ENCODE peak calls at places on chromosome 22, in four cellular contexts. P is body of pancreas, N is AG10803, L is endothelial cell. K is an unnamed sample.

GRCh38 chr22:50184541-50185383 is 951 bp upstream of the TRABD start:
- DNase-seq in N (no peak), L (no peak), P (peak), K (no peak)

GRCh38 chr22:36397081-36397766 is 9.5 kb upstream of the MYH9 start:
- DNase-seq in P (no peak), L (no peak), N (peak), K (peak)

GRCh38 chr22:28015056-28015445 is 96.0 kb upstream of the PITPNB start:
- DNase-seq in P (peak), L (no peak), N (no peak), K (no peak)

GRCh38 chr22:31103899-31104694 is 3.3 kb downstream of the SELENOM start:
- DNase-seq in L (no peak), N (no peak), P (no peak), K (no peak)

GRCh38 chr22:48703265-48703941 is 1124.3 kb downstream of the BRD1 start:
- DNase-seq in L (no peak), P (no peak), N (no peak), K (no peak)

GRCh38 chr22:30885591-30885990 is 83.0 kb downstream of the MORC2 start:
- DNase-seq in P (no peak), N (no peak), L (no peak), K (no peak)

GRCh38 chr22:20524004-20524481 is 16.6 kb downstream of the MED15 start:
- DNase-seq in P (no peak), L (no peak), N (peak), K (no peak)

GRCh38 chr22:25564979-25565677 is 653 bp downstream of the GRK3 start:
- DNase-seq in L (no peak), N (no peak), P (peak), K (peak)

GRCh38 chr22:37019309-37020191 is at the start of the genes MPST and TST:
- DNase-seq in P (peak), N (peak), L (peak), K (peak)

GRCh38 chr22:32528984-32529982 is 54.7 kb downstream of the FBXO7 start:
- DNase-seq in N (peak), P (peak), L (peak), K (peak)

GRCh38 chr22:36385491-36386350 is 2.0 kb downstream of the MYH9 start:
- DNase-seq in P (peak), N (peak), L (no peak), K (peak)

GRCh38 chr22:36828815-36829214 is 12.0 kb upstream of the PVALB start:
- DNase-seq in P (no peak), N (no peak), L (no peak), K (no peak)

GRCh38 chr22:23163665-23164064 is 16.6 kb upstream of the BCR start:
- DNase-seq in N (peak), P (peak), L (no peak), K (no peak)

GRCh38 chr22:21921729-21922128 is 30.9 kb downstream of the PPM1F start:
- DNase-seq in P (peak), L (no peak), N (peak), K (no peak)

GRCh38 chr22:44576311-44577260 is 78.6 kb upstream of the RTL6 start:
- DNase-seq in L (no peak), N (no peak), P (no peak), K (no peak)

GRCh38 chr22:44133161-44133560 is 47.6 kb upstream of the PARVG start:
- DNase-seq in L (no peak), N (no peak), P (no peak), K (no peak)

GRCh38 chr22:24189249-24190158 is 8.2 kb downstream of the SUSD2 start:
- DNase-seq in P (peak), L (peak), N (peak), K (peak)

GRCh38 chr22:27139935-27140493 is 482.6 kb downstream of the MIAT start:
- DNase-seq in N (peak), L (no peak), P (no peak), K (no peak)

GRCh38 chr22:40463017-40463631 is 92.7 kb downstream of the SGSM3 start:
- DNase-seq in L (no peak), P (no peak), N (no peak), K (no peak)

GRCh38 chr22:20741634-20742581 is 32.0 kb upstream of the SERPIND1 start:
- DNase-seq in P (peak), N (peak), L (peak), K (peak)

GRCh38 chr22:24512043-24512442 is 16.9 kb downstream of the UPB1 start:
- DNase-seq in P (no peak), N (no peak), L (no peak), K (no peak)

GRCh38 chr22:31681625-31682345 is 19.8 kb upstream of the PISD start:
- DNase-seq in P (no peak), N (peak), L (no peak), K (no peak)

GRCh38 chr22:44669725-44670027 is 32.3 kb upstream of the PRR5 start:
- DNase-seq in N (peak), L (peak), P (no peak), K (no peak)

GRCh38 chr22:19579880-19580279 is 55.7 kb upstream of the CLDN5 start:
- DNase-seq in L (peak), P (no peak), N (no peak), K (no peak)

GRCh38 chr22:25235547-25236290 is 16.3 kb downstream of the CRYBB2 start:
- DNase-seq in N (peak), L (peak), P (peak), K (peak)

GRCh38 chr22:50737728-50738648 is at the start of gene ACR:
- DNase-seq in N (no peak), P (peak), L (peak), K (no peak)

GRCh38 chr22:31917227-31917921 is 27.0 kb upstream of the YWHAH start:
- DNase-seq in P (no peak), N (no peak), L (no peak), K (no peak)

GRCh38 chr22:33652596-33652995 is 267.7 kb downstream of the LARGE1 start:
- DNase-seq in L (no peak), P (no peak), N (no peak), K (no peak)

GRCh38 chr22:44915441-44915840 is 94.4 kb downstream of the PHF21B start:
- DNase-seq in N (no peak), P (no peak), L (no peak), K (no peak)

GRCh38 chr22:44405661-44406060 is 92.4 kb downstream of the RTL6 start:
- DNase-seq in L (no peak), P (peak), N (no peak), K (no peak)

GRCh38 chr22:32044913-32045312 is 1.9 kb downstream of the SLC5A1 start:
- DNase-seq in N (peak), L (no peak), P (peak), K (peak)

GRCh38 chr22:43923191-43923590 is 414 bp upstream of the PNPLA3 start:
- DNase-seq in L (no peak), N (no peak), P (no peak), K (no peak)

GRCh38 chr22:35551549-35552177 is 11.0 kb downstream of the RASD2 start:
- DNase-seq in L (no peak), N (no peak), P (no peak), K (no peak)

GRCh38 chr22:49930596-49931412 is 12.4 kb downstream of the CRELD2 start:
- DNase-seq in N (peak), L (peak), P (peak), K (peak)

GRCh38 chr22:44214187-44214586 is 33.5 kb downstream of the PARVG start:
- DNase-seq in L (no peak), P (no peak), N (no peak), K (no peak)

GRCh38 chr22:38853149-38853548 is 9.3 kb upstream of the NPTXR start:
- DNase-seq in L (no peak), N (no peak), P (no peak), K (no peak)

GRCh38 chr22:38850941-38851849 is 7.4 kb upstream of the NPTXR start:
- DNase-seq in N (peak), P (no peak), L (no peak), K (no peak)

GRCh38 chr22:38850399-38850798 is 6.6 kb upstream of the NPTXR start:
- DNase-seq in N (no peak), P (no peak), L (no peak), K (no peak)

GRCh38 chr22:38852522-38852921 is 8.7 kb upstream of the NPTXR start:
- DNase-seq in P (no peak), N (no peak), L (no peak), K (no peak)

GRCh38 chr22:38849816-38850215 is 6.0 kb upstream of the NPTXR start:
- DNase-seq in N (no peak), L (no peak), P (no peak), K (no peak)
- TF ChIP-seq CTCF in N (no peak), L (no peak), P (no peak), K (no peak)

GRCh38 chr22:46035380-46035741 is 58.4 kb upstream of the WNT7B start:
- DNase-seq in P (no peak), N (no peak), L (no peak), K (no peak)

GRCh38 chr22:46038174-46038487 is 61.2 kb upstream of the WNT7B start:
- DNase-seq in P (no peak), N (no peak), L (no peak), K (no peak)

GRCh38 chr22:46038516-46039430 is 61.8 kb upstream of the WNT7B start:
- DNase-seq in L (no peak), P (peak), N (no peak), K (no peak)

GRCh38 chr22:46035742-46036557 is 59.0 kb upstream of the WNT7B start:
- DNase-seq in P (peak), L (peak), N (peak), K (peak)

GRCh38 chr22:46036558-46037408 is 59.8 kb upstream of the WNT7B start:
- DNase-seq in P (peak), L (no peak), N (no peak), K (peak)
- TF ChIP-seq CTCF in P (peak), L (no peak), N (peak), K (peak)

DNA sequence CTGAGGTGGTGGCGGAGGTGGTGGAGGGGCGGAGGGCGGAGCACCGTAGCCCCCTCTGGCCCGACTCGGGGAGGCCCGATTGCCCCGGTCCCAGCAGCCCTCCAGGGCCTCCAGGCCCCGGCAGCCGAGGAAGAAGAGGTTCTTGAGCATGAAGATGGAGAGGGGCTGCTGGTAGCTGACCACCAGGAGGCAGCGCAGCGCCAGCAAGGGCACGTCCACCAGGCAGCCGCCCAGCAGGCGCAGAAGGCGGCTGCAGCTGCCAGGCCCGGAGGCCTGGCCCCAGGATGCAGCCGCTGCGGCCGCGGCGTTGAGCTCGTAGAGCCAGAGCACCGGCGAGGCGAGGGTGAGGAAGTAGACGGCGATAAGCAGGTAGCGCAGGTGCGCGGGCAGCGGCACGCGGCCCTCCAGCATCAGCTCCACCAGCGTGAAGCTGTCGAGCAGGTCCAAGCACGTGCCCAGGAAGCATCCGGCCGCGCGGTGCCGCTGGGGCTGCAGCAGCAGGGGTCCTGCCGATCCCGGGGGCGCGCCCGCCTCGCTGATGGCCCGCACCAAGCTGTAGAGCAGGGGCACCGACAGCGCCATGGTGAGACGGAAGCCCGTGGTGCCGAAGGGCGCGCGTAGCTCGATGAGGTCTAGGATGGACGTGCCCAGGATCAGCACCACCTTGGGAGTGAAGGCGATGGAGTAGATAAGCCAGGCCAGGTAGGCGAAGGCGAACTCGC is 1.5 kb downstream of the TMEM121B start:
- DNase-seq in P (no peak), L (peak), N (no peak), K (peak)
- TF ChIP-seq CTCF in P (peak), L (peak), N (peak), K (peak)

DNA sequence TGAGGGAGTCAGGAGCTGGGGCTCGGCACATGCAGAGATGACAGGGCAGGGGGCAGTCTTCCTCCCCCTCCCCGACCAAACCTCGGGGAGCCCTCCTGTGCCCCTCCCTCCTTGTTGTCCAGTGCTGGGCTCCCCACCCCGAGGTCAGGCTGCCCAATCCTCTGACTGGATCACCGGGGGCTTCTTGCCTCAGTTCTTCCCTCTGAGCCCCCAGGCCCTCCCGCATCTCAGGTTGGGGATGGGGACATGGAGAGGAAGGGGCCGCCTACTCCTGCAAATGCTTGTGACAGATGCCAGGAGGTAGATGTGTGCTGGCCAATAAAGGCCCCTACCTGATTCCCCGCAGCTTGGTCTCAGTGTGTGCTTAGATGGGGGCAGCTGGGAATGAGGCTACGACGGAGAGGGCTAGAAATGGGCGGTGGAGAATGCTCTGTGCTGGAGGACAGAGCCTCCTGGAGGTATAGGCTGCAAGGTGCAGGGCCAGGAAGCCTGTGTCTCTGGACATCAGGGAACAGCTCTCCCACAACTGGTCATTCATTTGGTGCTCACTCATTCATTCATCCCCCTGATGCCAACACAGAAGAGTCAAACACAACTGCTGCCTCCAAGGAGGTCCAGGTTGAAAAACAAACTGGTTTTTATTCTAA is 8.4 kb downstream of the RHBDD3 start:
- DNase-seq in N (no peak), P (no peak), L (no peak), K (no peak)
- TF ChIP-seq CTCF in N (no peak), P (no peak), L (no peak), K (no peak)